ENCODE peak calls at places on chromosomes 7 and 10, in five cellular contexts. Z is smooth muscle cell of the brain vasculature, B is H7, P is left colon, W is Right ventricle myocardium superior. F is an unnamed sample.

GRCh38 chr10:68301790-68302502 is 29.9 kb upstream of the HNRNPH3 start:
- DNase-seq in Z (peak), B (peak), P (no peak), W (no peak), F (no peak)

GRCh38 chr10:12782537-12782936 is 219.0 kb downstream of the CCDC3 start:
- DNase-seq in Z (no peak), B (peak), P (no peak), W (no peak), F (peak)

GRCh38 chr7:102072003-102072402 is 214.7 kb upstream of the SH2B2 start:
- DNase-seq in Z (no peak), B (no peak), P (no peak), W (no peak), F (no peak)

GRCh38 chr7:128415217-128415785 is 5.5 kb upstream of the IMPDH1 start:
- DNase-seq in Z (no peak), B (no peak), P (no peak), W (no peak), F (no peak)

GRCh38 chr10:110215751-110216150 is 8.3 kb downstream of the MXI1 start:
- DNase-seq in Z (no peak), B (peak), P (no peak), W (no peak), F (no peak)

GRCh38 chr10:62422068-62422590 is 48.0 kb downstream of the ZNF365 start:
- DNase-seq in Z (no peak), B (no peak), P (no peak), W (no peak), F (no peak)

GRCh38 chr10:110802090-110802489 is 69.6 kb upstream of the PDCD4 start:
- DNase-seq in Z (no peak), B (no peak), P (no peak), W (no peak), F (no peak)

GRCh38 chr7:135716677-135717238 is 11.2 kb downstream of the SLC13A4 start:
- DNase-seq in Z (peak), B (no peak), P (no peak), W (no peak), F (no peak)

GRCh38 chr10:14282271-14282670 is 48.5 kb downstream of the FRMD4A start:
- DNase-seq in Z (no peak), B (no peak), P (no peak), W (no peak), F (no peak)

GRCh38 chr10:69405221-69405620 is 11.5 kb downstream of the TACR2 start:
- DNase-seq in Z (no peak), B (no peak), P (no peak), W (no peak), F (no peak)

GRCh38 chr7:148819697-148820332 is 64.3 kb downstream of the EZH2 start:
- DNase-seq in Z (no peak), B (no peak), P (no peak), W (no peak), F (no peak)

GRCh38 chr7:79317728-79318127 is 135.7 kb downstream of the MAGI2 start:
- DNase-seq in Z (no peak), B (peak), P (no peak), W (no peak), F (no peak)

GRCh38 chr7:47478017-47478344 is 103.9 kb downstream of the TNS3 start:
- DNase-seq in Z (no peak), B (no peak), P (no peak), W (no peak), F (no peak)

GRCh38 chr10:33800986-33801385 is 466.5 kb upstream of the NRP1 start:
- DNase-seq in Z (no peak), B (no peak), P (no peak), W (no peak), F (no peak)

GRCh38 chr10:132158810-132159209 is 27.9 kb upstream of the DPYSL4 start:
- DNase-seq in Z (no peak), B (no peak), P (no peak), W (no peak), F (peak)

F was measured in psoas muscle.